ENCODE peak calls at places on chromosomes 3 and 15, in four cellular contexts. O is WTC11, F is HepG2, W is K562. C is an unnamed sample.

GRCh38 chr3:66338927-66339326 is 118.1 kb downstream of the SLC25A26 start:
- DNase-seq in W (no peak), F (no peak), O (no peak), C (no peak)

GRCh38 chr3:150145659-150146058 is 175.0 kb upstream of the PFN2 start:
- DNase-seq in W (no peak), F (no peak), O (no peak), C (no peak)

GRCh38 chr3:187550446-187550845 is 119.7 kb downstream of the SST start:
- DNase-seq in O (no peak), W (no peak), F (no peak), C (no peak)

GRCh38 chr3:177594096-177594495 is 396.8 kb upstream of the TBL1XR1 start:
- DNase-seq in O (no peak), W (no peak), F (no peak), C (no peak)

GRCh38 chr3:189712906-189713483 is 81.8 kb downstream of the TP63 start:
- DNase-seq in W (no peak), O (no peak), F (peak), C (no peak)

GRCh38 chr3:104556372-104557078 is 810.2 kb upstream of the ALCAM start:
- DNase-seq in O (no peak), W (no peak), F (no peak), C (no peak)

GRCh38 chr3:98670020-98670419 is 76.6 kb upstream of the CPOX start:
- DNase-seq in O (no peak), F (no peak), W (no peak), C (no peak)

GRCh38 chr3:133494469-133494868 is 79.0 kb upstream of the CDV3 start:
- DNase-seq in W (peak), O (peak), F (peak), C (peak)

GRCh38 chr15:93563218-93563617 is 474.2 kb upstream of the RGMA start:
- DNase-seq in O (no peak), W (no peak), F (no peak), C (no peak)

GRCh38 chr3:113769551-113769950 is 22.7 kb downstream of the ATP6V1A start:
- DNase-seq in F (peak), W (peak), O (no peak), C (no peak)

GRCh38 chr3:140505256-140505655 is 172.6 kb upstream of the TRIM42 start:
- DNase-seq in W (no peak), O (no peak), F (no peak), C (no peak)

GRCh38 chr15:56969265-56969895 is 50.9 kb downstream of the TCF12 start:
- DNase-seq in O (no peak), W (no peak), F (no peak), C (no peak)

GRCh38 chr3:10653866-10654611 is 148.7 kb upstream of the ATP2B2 start:
- DNase-seq in F (no peak), O (no peak), W (no peak), C (no peak)

GRCh38 chr3:153043729-153044314 is 118.2 kb upstream of the RAP2B start:
- DNase-seq in W (no peak), O (no peak), F (no peak), C (no peak)

GRCh38 chr15:42581272-42581730 is 5.9 kb downstream of the STARD9 start:
- DNase-seq in O (peak), W (peak), F (peak), C (peak)

GRCh38 chr15:63052128-63052826 is 9.7 kb downstream of the TPM1 start:
- DNase-seq in O (no peak), F (no peak), W (no peak), C (no peak)

GRCh38 chr15:31016446-31016915 is 25.1 kb upstream of the MTMR10 start:
- DNase-seq in W (no peak), F (no peak), O (no peak), C (no peak)

GRCh38 chr3:42498791-42499477 is 3.5 kb upstream of the VIPR1 start:
- DNase-seq in W (no peak), O (no peak), F (no peak), C (no peak)

GRCh38 chr15:90520365-90520764 is 9.4 kb upstream of the CRTC3 start:
- DNase-seq in F (no peak), O (no peak), W (no peak), C (no peak)

GRCh38 chr3:118245312-118245711 is 789.3 kb downstream of the IGSF11 start:
- DNase-seq in O (no peak), W (no peak), F (no peak), C (no peak)

GRCh38 chr15:61155741-61156700 is 73.1 kb downstream of the RORA start:
- DNase-seq in F (no peak), O (no peak), W (peak), C (peak)

GRCh38 chr3:73379465-73379864 is 245.3 kb downstream of the PDZRN3 start:
- DNase-seq in F (no peak), O (no peak), W (no peak), C (no peak)

GRCh38 chr3:46228259-46229222 is 13.7 kb upstream of the CCR3 start:
- DNase-seq in W (no peak), O (no peak), F (no peak), C (no peak)

GRCh38 chr3:172201136-172201989 is 162.0 kb downstream of the FNDC3B start:
- DNase-seq in W (peak), F (no peak), O (no peak), C (no peak)

GRCh38 chr3:172202797-172203196 is 163.4 kb downstream of the FNDC3B start:
- DNase-seq in F (no peak), O (no peak), W (no peak), C (no peak)

GRCh38 chr3:172199850-172200369 is 160.5 kb downstream of the FNDC3B start:
- DNase-seq in W (no peak), F (no peak), O (no peak), C (no peak)

GRCh38 chr3:172203522-172204258 is 164.3 kb downstream of the FNDC3B start:
- DNase-seq in O (no peak), F (peak), W (no peak), C (no peak)

DNA sequence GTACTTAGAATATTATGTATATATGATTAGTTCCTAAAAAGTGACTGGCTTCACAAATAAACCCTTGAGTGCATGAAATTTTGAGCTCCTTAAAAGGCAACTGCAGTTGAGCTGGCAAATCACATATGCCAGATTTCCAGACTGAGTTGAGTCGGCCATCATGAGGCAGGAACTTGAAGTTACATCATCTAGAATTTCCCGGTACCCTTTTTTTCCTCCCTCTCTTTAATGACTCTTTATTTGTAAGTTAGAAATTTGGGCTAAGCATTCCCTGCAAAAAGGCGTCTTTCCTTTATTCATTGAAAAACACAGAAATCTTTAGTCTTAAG is 162.6 kb downstream of the FNDC3B start:
- DNase-seq in O (no peak), W (no peak), F (no peak), C (no peak)
- TF ChIP-seq ELF4 in O (no peak), W (no peak), F (no peak), C (no peak)

DNA sequence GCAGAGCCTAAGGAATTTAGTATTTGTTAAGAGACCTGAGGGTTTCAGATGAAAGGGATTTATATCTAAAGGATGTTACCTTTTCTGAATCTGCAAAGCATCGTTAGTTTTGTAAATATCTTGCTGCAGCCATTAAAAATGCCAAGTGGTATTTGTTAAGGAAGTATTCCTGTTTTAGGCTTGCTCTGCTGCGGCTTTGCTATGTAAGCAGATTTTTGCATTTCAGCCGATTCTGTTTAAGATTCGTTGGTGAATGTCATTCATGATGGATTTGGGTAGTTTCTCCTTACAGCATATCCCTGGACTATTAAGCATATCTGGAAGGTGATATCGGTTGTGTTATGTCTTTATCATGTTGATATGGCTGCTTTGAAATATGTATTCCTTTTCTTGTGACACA is 1.0 kb downstream of the USP8 start:
- DNase-seq in F (no peak), W (no peak), O (no peak), C (no peak)
- TF ChIP-seq ELF4 in F (no peak), W (no peak), O (no peak), C (no peak)

GRCh38 chr3:171531716-171532115 is 71.5 kb upstream of the TNIK start:
- DNase-seq in O (no peak), F (no peak), W (no peak), C (no peak)

GRCh38 chr3:171532294-171532693 is 72.1 kb upstream of the TNIK start:
- DNase-seq in F (no peak), O (no peak), W (no peak), C (no peak)

GRCh38 chr3:171535799-171536198 is 75.6 kb upstream of the TNIK start:
- DNase-seq in W (no peak), F (no peak), O (no peak), C (no peak)

GRCh38 chr3:171535133-171535532 is 74.9 kb upstream of the TNIK start:
- DNase-seq in W (no peak), O (no peak), F (no peak), C (no peak)
- TF ChIP-seq ELF4 in W (no peak), O (no peak), F (no peak), C (no peak)

GRCh38 chr15:88185584-88185983 is 71.0 kb downstream of the NTRK3 start:
- DNase-seq in W (no peak), O (no peak), F (no peak), C (no peak)
- TF ChIP-seq ELF4 in W (no peak), O (no peak), F (no peak), C (no peak)

GRCh38 chr3:160081958-160082533 is 93.4 kb downstream of the IL12A start:
- DNase-seq in F (no peak), O (no peak), W (no peak), C (no peak)

GRCh38 chr3:160076519-160076918 is 87.9 kb downstream of the IL12A start:
- DNase-seq in W (no peak), O (no peak), F (peak), C (no peak)

DNA sequence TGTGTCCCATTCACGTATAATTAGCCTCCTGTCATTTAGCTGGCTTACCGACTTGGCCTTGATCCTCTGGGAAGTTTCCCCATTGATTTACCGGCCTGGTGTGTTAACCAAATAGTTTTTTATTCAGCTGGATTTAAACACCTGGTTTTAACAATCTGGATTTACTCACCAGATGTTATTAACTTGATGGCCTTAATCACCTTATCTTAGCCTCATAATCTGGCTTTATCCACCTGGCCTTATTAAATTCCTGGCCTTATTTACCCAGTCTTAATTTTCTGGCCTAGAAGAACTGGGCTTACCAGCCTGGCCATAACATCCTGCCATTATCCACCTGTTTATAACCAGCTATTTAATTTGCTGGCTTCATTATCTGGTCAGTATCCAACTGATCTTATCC is 89.9 kb downstream of the IL12A start:
- DNase-seq in W (no peak), F (no peak), O (no peak), C (no peak)
- TF ChIP-seq ELF4 in W (no peak), F (no peak), O (no peak), C (no peak)

GRCh38 chr3:16452265-16452664 is 61.2 kb downstream of the RFTN1 start:
- DNase-seq in O (no peak), W (no peak), F (no peak), C (no peak)
- TF ChIP-seq ELF4 in O (no peak), W (no peak), F (no peak), C (no peak)

DNA sequence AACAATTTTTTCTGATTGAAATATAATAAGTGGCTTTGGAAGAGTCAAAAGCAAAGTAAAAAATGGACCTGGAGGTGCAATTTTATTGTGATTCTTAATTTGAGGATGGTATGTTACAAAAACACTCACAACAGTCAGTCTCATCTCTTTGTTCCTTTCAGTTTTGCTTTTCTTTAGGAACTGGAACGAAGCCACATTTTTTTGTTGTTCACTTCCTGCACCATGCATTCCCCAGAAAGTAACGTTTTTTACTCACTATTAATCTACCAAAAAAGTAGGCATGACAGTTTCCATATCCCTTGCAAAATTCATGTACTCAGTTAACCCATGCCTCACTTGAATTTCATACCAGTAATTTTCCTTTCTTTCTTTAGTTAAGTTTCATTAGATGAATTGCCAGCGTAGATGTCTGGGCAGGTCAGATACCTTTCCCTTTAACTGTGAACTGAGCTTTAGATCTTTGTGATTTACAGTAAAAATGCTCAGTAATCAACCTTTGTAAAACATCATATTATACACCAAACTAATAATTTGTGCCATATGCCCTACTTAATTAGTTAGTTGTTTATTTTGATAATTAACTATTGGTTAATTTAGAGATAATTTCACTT is 384.3 kb downstream of the ROBO1 start:
- DNase-seq in F (no peak), O (no peak), W (no peak), C (no peak)
- TF ChIP-seq ELF4 in F (no peak), O (no peak), W (no peak), C (no peak)

DNA sequence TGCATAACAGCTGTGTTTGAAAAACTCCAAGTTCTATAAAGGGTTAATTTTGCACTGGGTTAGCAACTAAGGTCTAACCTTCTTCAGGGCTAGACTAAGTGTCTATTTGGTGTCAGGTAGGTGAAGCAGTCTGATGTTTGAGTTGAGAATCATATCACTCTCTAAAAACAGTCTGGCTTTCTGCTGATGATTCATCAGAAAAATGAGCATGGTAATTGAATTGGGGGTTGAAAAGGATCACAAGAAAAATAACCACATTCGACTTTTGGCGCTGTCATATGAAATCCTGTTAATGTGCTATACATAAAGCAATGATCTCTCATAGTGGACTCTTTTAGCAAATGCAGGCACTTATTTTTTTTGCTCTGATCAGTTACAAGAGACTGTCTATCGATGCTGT is 242.2 kb upstream of the AZI2 start:
- DNase-seq in W (no peak), F (no peak), O (no peak), C (no peak)
- TF ChIP-seq ELF4 in W (no peak), F (no peak), O (no peak), C (no peak)

GRCh38 chr15:75347222-75348033 is 589 bp downstream of the NEIL1 start:
- DNase-seq in F (no peak), O (peak), W (peak), C (peak)

GRCh38 chr15:75349851-75350588 is 3.2 kb downstream of the NEIL1 start:
- DNase-seq in O (no peak), F (no peak), W (no peak), C (no peak)

GRCh38 chr15:75348034-75348562 is 1.3 kb downstream of the NEIL1 start:
- DNase-seq in O (no peak), W (peak), F (no peak), C (peak)

GRCh38 chr15:75348563-75349350 is 1.9 kb downstream of the NEIL1 start:
- DNase-seq in O (peak), F (no peak), W (no peak), C (no peak)

GRCh38 chr15:75346796-75347221 is at the start of gene NEIL1:
- DNase-seq in W (no peak), F (no peak), O (no peak), C (no peak)
- TF ChIP-seq ELF4 in W (no peak), F (no peak), O (no peak), C (no peak)

GRCh38 chr3:51538459-51539290 is at the start of gene RAD54L2:
- DNase-seq in F (peak), O (peak), W (peak), C (peak)

GRCh38 chr3:51544011-51544775 is 5.7 kb downstream of the RAD54L2 start:
- DNase-seq in O (no peak), F (no peak), W (no peak), C (no peak)

GRCh38 chr3:51535146-51536019 is 3.1 kb upstream of the RAD54L2 start:
- DNase-seq in W (no peak), F (no peak), O (no peak), C (no peak)

GRCh38 chr3:51538115-51538458 is 432 bp upstream of the RAD54L2 start:
- DNase-seq in W (peak), F (no peak), O (no peak), C (peak)

GRCh38 chr3:51539291-51539891 is 872 bp downstream of the RAD54L2 start:
- DNase-seq in W (peak), O (peak), F (no peak), C (peak)
- TF ChIP-seq ELF4 in W (no peak), O (no peak), F (no peak), C (no peak)